ENCODE peak calls at places on chromosomes 6 and 20, in nine cellular contexts. H, J, C, D, I, P, W, E and K are unnamed samples. For H3K9me3, the result is how much of the 10 kb centered on the place peaks cover.

GRCh38 chr6:139355777-139356445 is 18.5 kb downstream of the CITED2 start:
- DNase-seq in P (no peak), H (no peak), I (no peak), C (no peak), E (no peak), D (no peak), W (no peak), J (no peak), K (no peak)

GRCh38 chr20:22905667-22906066 is 129.4 kb upstream of the SSTR4 start:
- DNase-seq in C (no peak), D (no peak), P (no peak), E (peak), H (peak), J (no peak), W (no peak), I (no peak), K (no peak)

GRCh38 chr20:32466739-32467505 is 108.8 kb downstream of the ASXL1 start:
- DNase-seq in C (no peak), J (no peak), H (no peak), I (no peak), W (no peak), D (no peak), P (no peak), E (peak), K (no peak)

GRCh38 chr20:327041-327945 is 1.9 kb downstream of the SOX12 start:
- DNase-seq in C (peak), D (peak), P (peak), W (peak), J (peak), I (peak), H (peak), E (peak), K (peak)

GRCh38 chr6:4972438-4972837 is 31.4 kb downstream of the RPP40 start:
- DNase-seq in C (no peak), H (no peak), I (no peak), D (no peak), J (no peak), W (no peak), E (no peak), P (no peak), K (no peak)

GRCh38 chr6:55277628-55278003 is 49.7 kb upstream of the GFRAL start:
- DNase-seq in E (no peak), H (peak), P (no peak), W (no peak), C (no peak), I (no peak), D (no peak), J (no peak), K (no peak)

GRCh38 chr6:41280658-41281057 is 5.8 kb downstream of the TREM1 start:
- DNase-seq in J (no peak), E (no peak), W (no peak), I (no peak), H (no peak), P (peak), C (no peak), D (no peak), K (no peak)

GRCh38 chr20:3698511-3699436 is 13.6 kb downstream of the SIGLEC1 start:
- DNase-seq in E (no peak), D (no peak), H (no peak), P (no peak), C (no peak), I (no peak), W (no peak), J (no peak), K (no peak)

GRCh38 chr20:62741191-62741676 is 32.6 kb downstream of the NTSR1 start:
- DNase-seq in H (peak), E (peak), J (no peak), P (peak), D (no peak), W (no peak), C (no peak), I (peak), K (peak)

GRCh38 chr6:167856999-167857660 is 30.4 kb downstream of the AFDN start:
- DNase-seq in D (no peak), C (peak), H (peak), W (no peak), I (no peak), E (no peak), J (no peak), P (no peak), K (no peak)

GRCh38 chr6:161300823-161301222 is 27.0 kb upstream of the AGPAT4 start:
- DNase-seq in D (no peak), W (no peak), C (no peak), E (no peak), P (no peak), H (peak), I (no peak), J (no peak), K (no peak)

GRCh38 chr6:35139924-35140524 is 1.1 kb downstream of the TCP11 start:
- DNase-seq in P (peak), H (peak), C (peak), J (peak), W (peak), I (peak), D (peak), E (no peak), K (no peak)

GRCh38 chr6:143337201-143337949 is 113.1 kb downstream of the ADAT2 start:
- DNase-seq in I (peak), H (peak), E (peak), C (no peak), W (peak), P (peak), J (peak), D (no peak), K (peak)

GRCh38 chr6:130129781-130130246 is 92.9 kb downstream of the SAMD3 start:
- DNase-seq in J (no peak), E (no peak), D (no peak), P (no peak), H (no peak), I (no peak), C (peak), W (no peak), K (no peak)

GRCh38 chr20:44180814-44181213 is 6.2 kb downstream of the JPH2 start:
- DNase-seq in W (peak), C (no peak), D (peak), H (peak), E (peak), I (peak), P (no peak), J (no peak), K (no peak)

GRCh38 chr6:54003316-54003715 is 107.9 kb upstream of the MLIP start:
- DNase-seq in J (no peak), I (no peak), P (no peak), D (no peak), E (no peak), H (no peak), C (no peak), W (no peak), K (no peak)

GRCh38 chr6:10528170-10528981 is 7.2 kb downstream of the GCNT2 start:
- DNase-seq in H (peak), J (peak), P (peak), W (no peak), D (no peak), C (peak), E (no peak), I (no peak), K (no peak)

GRCh38 chr6:107064579-107065065 is 36.6 kb downstream of the MTRES1 start:
- DNase-seq in C (peak), P (peak), W (no peak), H (peak), E (no peak), J (peak), I (no peak), D (no peak), K (peak)

GRCh38 chr20:33832113-33832853 is 21.1 kb downstream of the CHMP4B start:
- DNase-seq in W (no peak), H (peak), C (peak), J (no peak), I (peak), D (no peak), P (no peak), E (no peak), K (no peak)

GRCh38 chr20:38321959-38322598 is 18.1 kb downstream of the BPI start:
- DNase-seq in I (peak), P (peak), D (peak), J (peak), E (no peak), C (peak), H (peak), W (no peak), K (no peak)

GRCh38 chr6:118146584-118146983 is 239.5 kb downstream of the SLC35F1 start:
- DNase-seq in W (no peak), H (no peak), E (no peak), P (no peak), I (no peak), D (no peak), J (no peak), C (peak), K (no peak)

GRCh38 chr20:6142348-6142993 is 19.6 kb upstream of the FERMT1 start:
- DNase-seq in I (peak), W (no peak), H (peak), C (peak), P (peak), E (no peak), J (peak), D (peak), K (no peak)

GRCh38 chr6:146913842-146914562 is 290.2 kb upstream of the STXBP5 start:
- DNase-seq in C (peak), W (peak), H (peak), P (peak), D (peak), E (peak), J (peak), I (peak), K (peak)

GRCh38 chr6:30207619-30208295 is 5.4 kb downstream of the TRIM26 start:
- DNase-seq in H (peak), D (no peak), E (no peak), W (no peak), J (no peak), C (peak), I (peak), P (no peak), K (no peak)

GRCh38 chr6:1611322-1611571 is 1.5 kb downstream of the FOXC1 start:
- DNase-seq in C (no peak), E (no peak), J (peak), D (no peak), I (peak), H (peak), P (peak), W (no peak), K (no peak)

GRCh38 chr6:1613631-1614447 is 4.1 kb downstream of the FOXC1 start:
- DNase-seq in W (no peak), P (peak), E (no peak), J (peak), H (peak), I (peak), C (no peak), D (no peak), K (no peak)

GRCh38 chr6:1611572-1612385 is 2.1 kb downstream of the FOXC1 start:
- DNase-seq in I (peak), H (peak), W (no peak), E (no peak), J (peak), P (peak), D (no peak), C (peak), K (peak)

GRCh38 chr6:1612902-1613301 is 3.2 kb downstream of the FOXC1 start:
- DNase-seq in P (peak), I (no peak), J (no peak), C (peak), D (no peak), H (peak), E (no peak), W (no peak), K (no peak)

GRCh38 chr6:1612386-1612893 is 2.7 kb downstream of the FOXC1 start:
- DNase-seq in P (peak), H (no peak), C (no peak), I (no peak), W (no peak), D (no peak), J (no peak), E (no peak), K (no peak)
- H3K4me3 ChIP-seq in P (peak), H (peak), C (peak), I (no peak), W (peak), D (no peak), J (peak), E (peak), K (no peak)

GRCh38 chr6:99801805-99802204 is 192.2 kb downstream of the MCHR2 start:
- DNase-seq in W (no peak), J (no peak), C (no peak), E (no peak), H (no peak), I (no peak), P (no peak), D (no peak), K (no peak)

GRCh38 chr6:99802396-99803031 is 191.5 kb downstream of the MCHR2 start:
- DNase-seq in W (no peak), C (no peak), D (no peak), P (no peak), J (no peak), I (peak), E (no peak), H (no peak), K (no peak)
- TF ChIP-seq CTCF in W (no peak), C (no peak), D (no peak), P (no peak), J (peak), I (peak), E (no peak), H (no peak), K (no peak)

DNA sequence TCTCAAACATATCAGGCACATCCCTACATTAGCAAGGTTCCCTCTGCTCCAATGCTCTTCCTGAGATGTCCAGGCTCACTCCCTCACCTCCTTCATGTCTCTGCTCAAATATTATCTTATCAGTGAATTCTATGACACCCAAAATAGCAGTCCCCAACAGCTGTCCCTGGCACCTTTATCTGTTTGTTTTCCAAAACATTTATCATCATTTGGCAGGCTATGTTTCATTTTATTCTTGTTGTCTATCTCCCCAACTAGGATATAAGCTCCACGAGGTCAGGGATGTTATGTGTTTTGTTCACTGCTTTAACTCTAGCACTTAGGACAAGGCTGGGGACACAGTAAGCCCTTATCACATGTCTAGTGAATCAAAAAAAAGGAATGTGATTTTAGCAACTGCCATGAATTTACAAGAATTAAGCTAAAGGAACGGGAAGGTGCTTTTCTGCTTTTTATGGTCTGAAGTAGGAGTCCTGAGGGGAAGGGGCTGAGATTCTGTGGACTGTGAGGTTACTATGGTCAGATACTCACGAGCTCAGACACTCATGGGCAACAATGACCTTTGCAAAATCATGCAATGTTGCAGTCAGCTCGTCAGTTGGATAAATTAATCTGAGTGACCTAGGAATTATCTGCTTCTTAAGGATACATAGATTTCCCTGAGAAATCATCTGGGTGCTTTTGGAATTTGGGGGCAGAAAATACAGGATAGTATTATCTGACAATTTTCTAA is 1.9 kb upstream of the IL22RA2 start:
- DNase-seq in W (no peak), I (no peak), P (no peak), E (no peak), C (no peak), H (no peak), J (no peak), D (no peak), K (no peak)
- H3K9me3 ChIP-seq in W (under half), I (under half), P (under half), E (under half), C (under half), H (under half), J (under half), D (under half), K (under half)

DNA sequence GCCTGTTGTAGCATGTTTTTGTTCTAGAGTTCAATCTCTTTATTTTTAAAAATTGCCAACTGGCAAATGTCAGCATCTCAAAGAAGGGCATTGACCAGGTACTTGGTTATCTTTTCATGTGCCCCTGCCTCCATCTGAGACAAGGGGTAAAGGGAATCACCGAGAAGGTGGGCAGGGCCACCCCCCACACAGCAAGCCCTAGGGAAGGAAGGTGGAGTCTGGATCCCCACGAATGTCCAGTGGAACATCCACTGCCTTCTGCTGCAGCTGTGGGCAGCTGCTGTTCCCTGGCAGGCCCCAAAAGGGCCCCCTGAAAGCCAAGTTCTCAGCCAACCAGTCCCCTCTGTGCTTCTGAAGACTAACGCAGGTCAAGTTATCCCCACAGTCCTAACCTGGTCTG is 253.9 kb downstream of the MAFB start:
- DNase-seq in W (no peak), D (no peak), C (no peak), E (no peak), I (no peak), J (no peak), H (no peak), P (no peak), K (no peak)
- H3K4me3 ChIP-seq in W (no peak), D (no peak), C (no peak), E (no peak), I (no peak), J (no peak), H (no peak), P (no peak), K (no peak)

GRCh38 chr6:21665436-21666199 is 72.1 kb downstream of the SOX4 start:
- DNase-seq in J (no peak), P (no peak), E (no peak), H (no peak), I (peak), C (no peak), W (no peak), D (peak), K (no peak)

GRCh38 chr6:21665101-21665435 is 71.5 kb downstream of the SOX4 start:
- DNase-seq in D (peak), W (no peak), C (no peak), H (peak), I (no peak), E (no peak), P (no peak), J (no peak), K (no peak)

GRCh38 chr6:21666788-21667681 is 73.5 kb downstream of the SOX4 start:
- DNase-seq in C (peak), P (no peak), H (peak), E (no peak), J (no peak), W (no peak), I (peak), D (peak), K (no peak)

GRCh38 chr6:21666200-21666671 is 72.7 kb downstream of the SOX4 start:
- DNase-seq in J (no peak), E (peak), W (peak), I (peak), D (peak), H (peak), C (no peak), P (no peak), K (no peak)

GRCh38 chr6:21664263-21665081 is 70.9 kb downstream of the SOX4 start:
- DNase-seq in C (peak), J (peak), P (no peak), H (peak), W (peak), D (peak), E (peak), I (peak), K (peak)
- TF ChIP-seq CTCF in C (no peak), J (no peak), P (no peak), H (no peak), W (no peak), D (no peak), E (no peak), I (no peak), K (no peak)

DNA sequence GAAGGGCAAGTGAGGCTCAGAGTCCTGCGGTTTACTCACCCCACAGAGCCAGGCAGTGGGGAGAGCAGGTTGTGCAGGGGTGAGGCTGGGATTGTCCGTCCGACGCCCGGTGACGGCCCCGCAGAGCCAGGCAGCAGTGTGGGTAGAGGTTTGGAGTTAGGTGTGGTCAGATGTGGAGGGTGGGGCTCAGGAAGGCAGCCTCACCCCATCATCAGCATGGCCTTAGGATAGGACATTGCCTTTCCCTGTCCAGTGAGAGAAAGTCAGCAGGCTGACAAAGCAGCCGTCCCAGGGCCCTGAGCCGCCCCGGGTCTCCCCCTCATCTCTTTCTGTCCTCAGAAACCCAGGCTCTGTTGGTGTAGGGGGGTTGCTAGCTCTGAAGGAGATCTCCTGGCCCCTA is 234.5 kb downstream of the DLL1 start:
- DNase-seq in E (no peak), C (no peak), P (no peak), D (no peak), W (no peak), I (no peak), H (no peak), J (no peak), K (peak)
- H3K9me3 ChIP-seq in E (under half), C (under half), P (under half), D (under half), W (under half), I (under half), H (under half), J (under half), K (under half)